ENCODE peak calls at places on chromosomes 13 and 19, in five cellular contexts. P is fibroblast of lung, R is Peyer's patch, T is right cardiac atrium, Z is left ventricle myocardium inferior. B is an unnamed sample.

GRCh38 chr13:41941174-41941573 is 19.7 kb downstream of the VWA8 start:
- DNase-seq in P (no peak), R (no peak), T (no peak), Z (no peak), B (no peak)

GRCh38 chr19:53007200-53008054 is 6.3 kb upstream of the ERVV-1 start:
- DNase-seq in P (no peak), R (no peak), T (no peak), Z (no peak), B (no peak)

GRCh38 chr13:41059466-41059865 is 1.8 kb upstream of the WBP4 start:
- DNase-seq in P (no peak), R (no peak), T (no peak), Z (no peak), B (no peak)

GRCh38 chr13:78398743-78399410 is 204.5 kb downstream of the POU4F1 start:
- DNase-seq in P (no peak), R (no peak), T (no peak), Z (no peak), B (no peak)

GRCh38 chr13:98276486-98276885 is 99.4 kb upstream of the RNF113B start:
- DNase-seq in P (no peak), R (no peak), T (no peak), Z (no peak), B (no peak)

GRCh38 chr13:92896842-92897241 is 329.8 kb upstream of the GPC6 start:
- DNase-seq in P (peak; percentile 47), R (no peak), T (no peak), Z (no peak), B (peak; percentile 46)

GRCh38 chr13:53545340-53545941 is 516.8 kb downstream of the OLFM4 start:
- DNase-seq in P (no peak), R (no peak), T (no peak), Z (no peak), B (peak; percentile 78)

GRCh38 chr13:30142502-30143211 is 164.7 kb downstream of the KATNAL1 start:
- DNase-seq in P (peak; percentile 94), R (no peak), T (no peak), Z (no peak), B (peak; percentile 71)

GRCh38 chr13:45119469-45119989 is 781 bp upstream of the GTF2F2 start:
- DNase-seq in P (peak; percentile 72), R (no peak), T (no peak), Z (no peak), B (peak; percentile 55)

GRCh38 chr19:9953802-9954542 is 17.7 kb upstream of the OLFM2 start:
- DNase-seq in P (no peak), R (no peak), T (no peak), Z (no peak), B (no peak)

GRCh38 chr19:45333609-45334303 is 6.8 kb upstream of the KLC3 start:
- DNase-seq in P (no peak), R (no peak), T (no peak), Z (no peak), B (no peak)

GRCh38 chr19:17719730-17720486 is 628 bp downstream of the MAP1S start:
- DNase-seq in P (no peak), R (peak; percentile 69), T (no peak), Z (no peak), B (peak; percentile 63)

GRCh38 chr19:35268546-35269424 is at the start of gene USF2:
- DNase-seq in P (peak; percentile 75), R (peak; percentile 82), T (peak; percentile 80), Z (peak; percentile 78), B (peak; percentile 86)

GRCh38 chr13:77696006-77696862 is 1.3 kb upstream of the SLAIN1 start:
- DNase-seq in P (no peak), R (no peak), T (no peak), Z (no peak), B (peak; percentile 44)

GRCh38 chr13:112693831-112694497 is 4.1 kb downstream of the ATP11A start:
- DNase-seq in P (peak; percentile 68), R (peak; percentile 36), T (no peak), Z (no peak), B (peak; percentile 51)

GRCh38 chr13:113532156-113532806 is 41.8 kb upstream of the DCUN1D2 start:
- DNase-seq in P (no peak), R (no peak), T (no peak), Z (peak; percentile 44), B (no peak)

GRCh38 chr13:46648166-46648607 is 95.2 kb downstream of the LRCH1 start:
- DNase-seq in P (peak; percentile 54), R (no peak), T (no peak), Z (no peak), B (peak; percentile 71)

GRCh38 chr13:67328895-67329294 is 98.8 kb upstream of the PCDH9 start:
- DNase-seq in P (no peak), R (no peak), T (no peak), Z (no peak), B (no peak)

GRCh38 chr13:87777395-87777794 is 106.2 kb downstream of the SLITRK5 start:
- DNase-seq in P (peak; percentile 31), R (no peak), T (no peak), Z (no peak), B (peak; percentile 43)

GRCh38 chr19:18233224-18233825 is 7.1 kb upstream of the PDE4C start:
- DNase-seq in P (peak; percentile 30), R (peak; percentile 64), T (no peak), Z (no peak), B (peak; percentile 96)

GRCh38 chr19:16470541-16470910 is 1.2 kb downstream of the EPS15L1 start:
- DNase-seq in P (no peak), R (no peak), T (no peak), Z (no peak), B (no peak)
- H3K4me1 ChIP-seq in P (peaks cover 11% of the 10 kb centered on the region), R (peaks cover 9% of the 10 kb centered on the region), T (peaks cover 12% of the 10 kb centered on the region), Z (peaks cover 67% of the 10 kb centered on the region), B (peaks cover 8% of the 10 kb centered on the region)

GRCh38 chr13:80334582-80335260 is 6.2 kb downstream of the SPRY2 start:
- DNase-seq in P (peak; percentile 44), R (no peak), T (no peak), Z (no peak), B (no peak)
- H3K27ac ChIP-seq in P (no peak overlapping the region), R (no peak overlapping the region), T (no peak overlapping the region), Z (peak overlapping the region; percentile 8), B (no peak overlapping the region)

DNA sequence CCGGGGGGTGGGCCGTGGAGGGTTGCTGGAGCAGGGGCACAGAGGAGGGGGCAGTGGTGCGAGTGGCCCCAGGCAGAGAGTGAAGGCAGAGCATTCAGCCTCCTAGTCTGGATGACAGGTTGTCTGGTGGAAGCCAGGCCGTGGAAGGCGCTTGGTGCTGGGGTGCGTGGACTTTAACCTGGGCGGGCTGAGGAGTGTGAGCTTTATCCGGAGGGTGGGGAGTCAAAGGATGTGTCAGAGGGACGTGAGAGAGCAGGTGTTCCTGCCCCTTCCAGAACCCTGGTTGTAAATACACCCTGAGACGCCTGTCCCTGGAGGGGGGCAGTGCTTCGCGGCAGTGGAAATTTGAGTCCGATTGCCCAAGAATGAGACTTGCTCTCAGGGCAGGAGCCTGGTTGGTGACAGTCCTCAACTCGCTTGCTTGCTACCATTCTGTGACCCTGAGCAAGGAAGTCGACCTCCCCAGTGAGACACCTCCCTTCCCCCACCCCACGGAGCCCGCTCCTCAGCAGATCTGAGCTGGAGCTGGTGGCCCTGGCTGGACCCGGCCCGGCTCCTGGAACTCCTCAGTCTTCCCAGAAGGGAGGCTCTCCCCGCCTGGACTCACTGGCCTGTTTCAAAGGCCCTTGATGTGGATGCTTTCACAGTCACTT is 2.3 kb downstream of the SPPL2B start:
- DNase-seq in P (no peak), R (peak; percentile 96), T (no peak), Z (no peak), B (no peak)
- H3K4me1 ChIP-seq in P (peaks cover 5% of the 10 kb centered on the region), R (peaks cover 47% of the 10 kb centered on the region), T (peaks cover 5% of the 10 kb centered on the region), Z (peaks cover 74% of the 10 kb centered on the region), B (peaks cover 7% of the 10 kb centered on the region)

DNA sequence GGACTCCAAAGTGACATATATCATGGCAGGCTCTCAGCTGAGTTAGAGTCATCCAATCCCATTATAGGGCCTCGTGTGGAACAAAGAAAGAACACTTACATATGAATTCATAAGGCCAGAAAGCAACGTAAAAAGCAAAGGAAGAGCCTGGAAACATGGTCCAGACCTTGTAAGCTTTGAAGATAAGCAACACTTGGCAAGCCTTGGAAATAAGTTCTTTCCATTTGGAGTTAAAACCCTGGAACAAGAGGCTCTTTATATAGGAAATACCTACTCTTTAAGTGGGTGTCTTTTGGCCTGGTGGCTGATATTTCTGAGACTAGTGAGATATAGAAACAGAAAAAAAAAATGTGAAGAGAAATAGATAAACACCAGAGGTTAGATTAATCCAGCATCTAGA is 49.4 kb downstream of the ZAR1L start:
- DNase-seq in P (no peak), R (no peak), T (no peak), Z (no peak), B (no peak)
- H3K27ac ChIP-seq in P (no peak overlapping the region), R (no peak overlapping the region), T (peak overlapping the region; percentile 55), Z (peak overlapping the region; percentile 83), B (no peak overlapping the region)

GRCh38 chr19:38711726-38712153 is 32.5 kb downstream of the CAPN12 start:
- DNase-seq in P (peak; percentile 95), R (no peak), T (no peak), Z (no peak), B (no peak)
- H3K4me1 ChIP-seq in P (peaks cover 53% of the 10 kb centered on the region), R (no peaks in the 10 kb centered on the region), T (peaks cover 50% of the 10 kb centered on the region), Z (peaks cover 100% of the 10 kb centered on the region), B (no peaks in the 10 kb centered on the region)

GRCh38 chr13:99723847-99724246 is 222.6 kb downstream of the TM9SF2 start:
- DNase-seq in P (no peak), R (no peak), T (no peak), Z (no peak), B (no peak)

GRCh38 chr13:99721606-99722384 is 220.5 kb downstream of the TM9SF2 start:
- DNase-seq in P (no peak), R (no peak), T (no peak), Z (no peak), B (no peak)

GRCh38 chr13:99724633-99725517 is 223.6 kb downstream of the TM9SF2 start:
- DNase-seq in P (no peak), R (no peak), T (no peak), Z (no peak), B (no peak)

GRCh38 chr13:99722419-99722818 is 221.1 kb downstream of the TM9SF2 start:
- DNase-seq in P (no peak), R (no peak), T (no peak), Z (no peak), B (no peak)

DNA sequence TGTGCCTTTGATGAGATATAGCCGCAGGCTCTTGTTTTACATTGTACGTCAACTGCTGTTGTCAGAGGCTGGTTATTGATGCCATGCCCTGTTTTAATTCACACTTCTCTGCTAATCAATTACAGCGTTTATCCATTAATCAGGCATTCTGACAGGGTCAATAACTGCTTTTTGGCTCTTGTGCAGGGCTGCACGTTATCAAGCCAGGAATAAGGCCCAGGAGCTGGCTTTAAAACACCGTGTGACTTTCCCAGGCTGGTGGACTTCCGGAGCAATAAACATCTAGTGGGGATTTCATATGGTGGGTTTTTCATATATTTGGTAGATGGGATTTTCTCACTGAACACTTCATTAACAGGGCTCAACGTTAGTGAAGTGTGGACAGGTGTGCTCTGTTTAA is 221.7 kb downstream of the TM9SF2 start:
- DNase-seq in P (no peak), R (no peak), T (no peak), Z (no peak), B (no peak)
- H3K27ac ChIP-seq in P (no peak overlapping the region), R (no peak overlapping the region), T (no peak overlapping the region), Z (no peak overlapping the region), B (peak overlapping the region; percentile 87)

DNA sequence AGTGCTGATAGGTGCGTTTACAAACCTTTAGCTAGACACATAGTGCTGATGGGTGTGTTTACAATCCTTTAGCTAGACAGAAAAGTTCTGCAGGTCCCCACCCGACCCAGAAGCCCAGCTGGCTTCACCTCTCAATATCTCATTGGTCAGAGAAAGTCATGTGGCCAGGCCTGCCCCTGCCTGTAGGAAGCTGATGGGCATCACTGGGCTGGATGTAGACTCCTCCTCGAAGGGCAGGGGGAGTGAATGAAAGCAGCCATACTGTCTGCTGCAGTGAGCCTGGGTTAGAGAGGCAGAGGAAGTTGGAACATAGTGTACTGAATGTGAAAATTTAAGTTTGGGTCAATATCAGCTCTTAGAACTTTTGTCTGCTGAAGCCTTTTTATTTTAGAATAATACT is 83.9 kb downstream of the ARHGEF7 start:
- DNase-seq in P (no peak), R (no peak), T (no peak), Z (no peak), B (no peak)
- H3K4me1 ChIP-seq in P (peaks cover 15% of the 10 kb centered on the region), R (peaks cover 12% of the 10 kb centered on the region), T (peaks cover 22% of the 10 kb centered on the region), Z (peaks cover 64% of the 10 kb centered on the region), B (peaks cover 3% of the 10 kb centered on the region)

B was measured in endodermal cell.